ENCODE peak calls at places on chromosome 11, in nine cellular contexts. One of them, this sample, is unnamed.
A peak's percentile ranks its signal among the peaks of the same experiment; 100 is the strongest.

GRCh38 chr11:107857550-107858216 is 904 bp downstream of the SLC35F2 start:
- DNase-seq in lower leg skin: no peak
- DNase-seq in adrenal gland: no peak
- DNase-seq in right lobe of liver: no peak
- DNase-seq in heart left ventricle: no peak
- DNase-seq in H54: no peak
- DNase-seq in transverse colon: no peak
- DNase-seq in suprapubic skin: no peak
- DNase-seq in HCT116: no peak
- DNase-seq in this sample: no peak

GRCh38 chr11:2091786-2092463 is 47.3 kb downstream of the IGF2 start:
- DNase-seq in lower leg skin: peak; percentile 79
- DNase-seq in adrenal gland: no peak
- DNase-seq in right lobe of liver: peak; percentile 46
- DNase-seq in heart left ventricle: no peak
- DNase-seq in H54: no peak
- DNase-seq in transverse colon: no peak
- DNase-seq in suprapubic skin: peak; percentile 55
- DNase-seq in HCT116: no peak
- DNase-seq in this sample: no peak

GRCh38 chr11:44901782-44902181 is 48.9 kb downstream of the TP53I11 start:
- DNase-seq in lower leg skin: no peak
- DNase-seq in adrenal gland: no peak
- DNase-seq in right lobe of liver: no peak
- DNase-seq in heart left ventricle: no peak
- DNase-seq in H54: no peak
- DNase-seq in transverse colon: no peak
- DNase-seq in suprapubic skin: no peak
- DNase-seq in HCT116: no peak
- DNase-seq in this sample: no peak

GRCh38 chr11:33266418-33267215 is 9.4 kb downstream of the HIPK3 start:
- DNase-seq in lower leg skin: no peak
- DNase-seq in adrenal gland: no peak
- DNase-seq in right lobe of liver: no peak
- DNase-seq in heart left ventricle: no peak
- DNase-seq in H54: no peak
- DNase-seq in transverse colon: no peak
- DNase-seq in suprapubic skin: no peak
- DNase-seq in HCT116: no peak
- DNase-seq in this sample: no peak

GRCh38 chr11:1826552-1827094 is 8.2 kb upstream of the SYT8 start:
- DNase-seq in lower leg skin: peak; percentile 84
- DNase-seq in adrenal gland: no peak
- DNase-seq in right lobe of liver: peak; percentile 56
- DNase-seq in heart left ventricle: no peak
- DNase-seq in H54: peak; percentile 94
- DNase-seq in transverse colon: peak; percentile 56
- DNase-seq in suprapubic skin: peak; percentile 73
- DNase-seq in HCT116: no peak
- DNase-seq in this sample: no peak

GRCh38 chr11:92168936-92169335 is 55.7 kb upstream of the FAT3 start:
- DNase-seq in lower leg skin: no peak
- DNase-seq in adrenal gland: no peak
- DNase-seq in right lobe of liver: no peak
- DNase-seq in heart left ventricle: no peak
- DNase-seq in H54: no peak
- DNase-seq in transverse colon: no peak
- DNase-seq in suprapubic skin: no peak
- DNase-seq in HCT116: no peak
- DNase-seq in this sample: no peak

GRCh38 chr11:89249196-89249595 is 71.5 kb downstream of the TYR start:
- DNase-seq in lower leg skin: no peak
- DNase-seq in adrenal gland: no peak
- DNase-seq in right lobe of liver: no peak
- DNase-seq in heart left ventricle: no peak
- DNase-seq in H54: no peak
- DNase-seq in transverse colon: no peak
- DNase-seq in suprapubic skin: no peak
- DNase-seq in HCT116: no peak
- DNase-seq in this sample: no peak

GRCh38 chr11:104291646-104292045 is 127.7 kb upstream of the PDGFD start:
- DNase-seq in lower leg skin: no peak
- DNase-seq in adrenal gland: no peak
- DNase-seq in right lobe of liver: no peak
- DNase-seq in heart left ventricle: no peak
- DNase-seq in H54: no peak
- DNase-seq in transverse colon: no peak
- DNase-seq in suprapubic skin: no peak
- DNase-seq in HCT116: no peak
- DNase-seq in this sample: no peak

GRCh38 chr11:109865558-109866186 is 227.5 kb upstream of the ZC3H12C start:
- DNase-seq in lower leg skin: no peak
- DNase-seq in adrenal gland: peak; percentile 58
- DNase-seq in right lobe of liver: no peak
- DNase-seq in heart left ventricle: no peak
- DNase-seq in H54: no peak
- DNase-seq in transverse colon: no peak
- DNase-seq in suprapubic skin: no peak
- DNase-seq in HCT116: no peak
- DNase-seq in this sample: no peak

GRCh38 chr11:44628730-44629361 is 63.4 kb downstream of the CD82 start:
- DNase-seq in lower leg skin: peak; percentile 50
- DNase-seq in adrenal gland: peak; percentile 13
- DNase-seq in right lobe of liver: no peak
- DNase-seq in heart left ventricle: no peak
- DNase-seq in H54: no peak
- DNase-seq in transverse colon: peak; percentile 5
- DNase-seq in suprapubic skin: peak; percentile 77
- DNase-seq in HCT116: no peak
- DNase-seq in this sample: no peak

GRCh38 chr11:2796091-2796490 is 89.5 kb downstream of the CDKN1C start:
- DNase-seq in lower leg skin: peak; percentile 75
- DNase-seq in adrenal gland: peak; percentile 23
- DNase-seq in right lobe of liver: peak; percentile 43
- DNase-seq in heart left ventricle: peak; percentile 4
- DNase-seq in H54: no peak
- DNase-seq in transverse colon: peak; percentile 6
- DNase-seq in suprapubic skin: peak; percentile 71
- DNase-seq in HCT116: no peak
- DNase-seq in this sample: no peak

GRCh38 chr11:2536440-2536989 is 91.7 kb downstream of the KCNQ1 start:
- DNase-seq in lower leg skin: peak; percentile 78
- DNase-seq in adrenal gland: no peak
- DNase-seq in right lobe of liver: peak; percentile 37
- DNase-seq in heart left ventricle: no peak
- DNase-seq in H54: no peak
- DNase-seq in transverse colon: peak; percentile 6
- DNase-seq in suprapubic skin: peak; percentile 67
- DNase-seq in HCT116: no peak
- DNase-seq in this sample: no peak

GRCh38 chr11:1218788-1219445 is 3.9 kb upstream of the MUC5B start:
- DNase-seq in lower leg skin: peak; percentile 85
- DNase-seq in adrenal gland: no peak
- DNase-seq in right lobe of liver: peak; percentile 49
- DNase-seq in heart left ventricle: no peak
- DNase-seq in H54: no peak
- DNase-seq in transverse colon: peak; percentile 14
- DNase-seq in suprapubic skin: peak; percentile 75
- DNase-seq in HCT116: no peak
- DNase-seq in this sample: no peak

GRCh38 chr11:67372993-67373915 is at the start of gene CLCF1:
- DNase-seq in lower leg skin: no peak
- DNase-seq in adrenal gland: peak; percentile 72
- DNase-seq in right lobe of liver: peak; percentile 81
- DNase-seq in heart left ventricle: peak; percentile 76
- DNase-seq in H54: peak; percentile 86
- DNase-seq in transverse colon: peak; percentile 83
- DNase-seq in suprapubic skin: no peak
- DNase-seq in HCT116: no peak
- DNase-seq in this sample: no peak

DNA sequence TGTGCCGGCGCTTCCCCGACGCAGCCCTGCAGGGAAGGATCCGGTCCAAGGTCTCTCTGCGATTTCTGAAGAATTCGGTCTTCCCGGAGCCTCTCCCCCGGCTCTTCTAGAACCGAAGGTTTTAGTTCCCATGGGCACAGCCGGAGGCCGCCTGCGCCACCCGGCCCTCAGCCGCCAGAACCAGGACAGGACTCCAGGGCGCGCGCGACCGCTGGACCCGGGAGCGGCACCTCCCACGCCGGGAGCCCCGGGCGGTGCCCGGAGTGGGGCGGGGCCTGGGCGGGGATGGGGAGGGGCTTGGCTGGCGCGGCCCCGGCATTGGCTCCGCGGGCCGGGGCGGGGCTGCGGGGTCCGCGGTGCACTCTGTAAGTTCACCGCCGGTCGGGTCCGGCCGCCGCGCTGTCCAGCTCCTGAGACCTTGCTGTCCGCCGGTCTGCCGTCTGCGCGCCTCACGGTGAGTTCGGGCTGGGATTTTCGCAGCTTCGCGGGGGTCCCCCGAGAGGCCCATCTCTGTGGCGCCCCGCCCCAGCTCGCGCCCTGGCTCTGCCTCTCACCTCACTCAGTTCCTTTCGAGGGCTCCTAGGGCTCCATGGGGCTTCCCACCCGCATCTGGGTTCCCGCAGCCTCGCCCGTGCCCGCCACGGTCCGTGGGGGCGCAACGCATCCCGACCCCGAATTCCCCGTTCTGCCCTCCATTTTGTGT is at the start of gene CDC42EP2:
- DNase-seq in lower leg skin: peak; percentile 96
- DNase-seq in adrenal gland: peak; percentile 91
- DNase-seq in right lobe of liver: peak; percentile 94
- DNase-seq in heart left ventricle: peak; percentile 90
- DNase-seq in H54: peak; percentile 60
- DNase-seq in transverse colon: peak; percentile 92
- DNase-seq in suprapubic skin: peak; percentile 91
- DNase-seq in HCT116: peak; percentile 44
- DNase-seq in this sample: no peak
- TF ChIP-seq POLR2A in lower leg skin: no peak
- TF ChIP-seq POLR2A in adrenal gland: peak; percentile 56
- TF ChIP-seq POLR2A in right lobe of liver: peak; percentile 68
- TF ChIP-seq POLR2A in heart left ventricle: peak; percentile 88
- TF ChIP-seq POLR2A in H54: peak; percentile 76
- TF ChIP-seq POLR2A in transverse colon: peak; percentile 79
- TF ChIP-seq POLR2A in suprapubic skin: peak; percentile 62
- TF ChIP-seq POLR2A in HCT116: peak; percentile 62
- TF ChIP-seq POLR2A in this sample: no peak

GRCh38 chr11:6377902-6378694 is 12.2 kb upstream of the SMPD1 start:
- DNase-seq in lower leg skin: no peak
- DNase-seq in adrenal gland: no peak
- DNase-seq in right lobe of liver: no peak
- DNase-seq in heart left ventricle: no peak
- DNase-seq in H54: no peak
- DNase-seq in transverse colon: no peak
- DNase-seq in suprapubic skin: no peak
- DNase-seq in HCT116: no peak
- DNase-seq in this sample: no peak
- TF ChIP-seq POLR2A in lower leg skin: no peak
- TF ChIP-seq POLR2A in adrenal gland: no peak
- TF ChIP-seq POLR2A in right lobe of liver: no peak
- TF ChIP-seq POLR2A in heart left ventricle: no peak
- TF ChIP-seq POLR2A in H54: no peak
- TF ChIP-seq POLR2A in transverse colon: no peak
- TF ChIP-seq POLR2A in suprapubic skin: no peak
- TF ChIP-seq POLR2A in HCT116: no peak
- TF ChIP-seq POLR2A in this sample: no peak

DNA sequence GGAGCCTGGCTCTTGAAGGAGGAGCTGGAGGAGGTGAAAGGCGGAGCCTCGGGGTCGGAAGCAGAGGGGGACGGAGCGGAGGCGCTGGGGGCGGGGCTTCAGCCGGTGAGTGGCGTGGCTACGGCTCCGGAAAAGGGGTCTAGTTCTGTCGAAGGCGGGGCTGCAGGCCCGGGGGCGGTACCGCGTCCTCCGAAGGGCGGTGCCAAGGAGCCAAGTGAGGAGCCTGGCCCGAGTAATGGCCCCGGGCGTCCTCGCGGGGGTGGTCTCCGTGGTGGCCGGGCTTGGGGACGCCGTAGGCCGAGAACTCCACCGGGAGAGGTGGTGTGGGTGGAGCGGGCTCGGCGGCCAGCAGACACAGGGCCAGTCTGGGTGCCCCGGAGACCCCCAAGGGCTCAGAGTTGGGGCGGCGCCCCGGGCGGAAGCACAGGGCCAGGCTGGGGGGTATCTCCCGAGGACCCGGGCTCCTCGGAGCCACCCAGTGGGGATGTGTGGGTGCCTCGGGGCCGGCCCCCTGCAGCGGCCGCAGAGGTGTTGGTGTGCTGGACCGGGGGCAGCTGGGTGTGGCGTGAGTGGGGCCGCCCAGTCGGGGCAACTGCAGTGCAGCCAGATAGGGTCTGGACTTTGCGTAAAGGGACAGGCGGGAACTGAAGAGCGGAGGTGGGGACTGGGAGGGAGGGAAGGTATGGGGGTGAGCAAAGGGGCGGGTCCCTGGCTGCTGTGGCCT is 697 bp downstream of the FKBP2 start:
- DNase-seq in lower leg skin: no peak
- DNase-seq in adrenal gland: peak; percentile 100
- DNase-seq in right lobe of liver: peak; percentile 100
- DNase-seq in heart left ventricle: peak; percentile 100
- DNase-seq in H54: peak; percentile 88
- DNase-seq in transverse colon: peak; percentile 100
- DNase-seq in suprapubic skin: peak; percentile 100
- DNase-seq in HCT116: peak; percentile 98
- DNase-seq in this sample: peak; percentile 96
- TF ChIP-seq POLR2A in lower leg skin: no peak
- TF ChIP-seq POLR2A in adrenal gland: peak; percentile 5
- TF ChIP-seq POLR2A in right lobe of liver: peak; percentile 39
- TF ChIP-seq POLR2A in heart left ventricle: peak; percentile 86
- TF ChIP-seq POLR2A in H54: peak; percentile 81
- TF ChIP-seq POLR2A in transverse colon: peak; percentile 89
- TF ChIP-seq POLR2A in suprapubic skin: no peak
- TF ChIP-seq POLR2A in HCT116: peak; percentile 79
- TF ChIP-seq POLR2A in this sample: peak; percentile 84

DNA sequence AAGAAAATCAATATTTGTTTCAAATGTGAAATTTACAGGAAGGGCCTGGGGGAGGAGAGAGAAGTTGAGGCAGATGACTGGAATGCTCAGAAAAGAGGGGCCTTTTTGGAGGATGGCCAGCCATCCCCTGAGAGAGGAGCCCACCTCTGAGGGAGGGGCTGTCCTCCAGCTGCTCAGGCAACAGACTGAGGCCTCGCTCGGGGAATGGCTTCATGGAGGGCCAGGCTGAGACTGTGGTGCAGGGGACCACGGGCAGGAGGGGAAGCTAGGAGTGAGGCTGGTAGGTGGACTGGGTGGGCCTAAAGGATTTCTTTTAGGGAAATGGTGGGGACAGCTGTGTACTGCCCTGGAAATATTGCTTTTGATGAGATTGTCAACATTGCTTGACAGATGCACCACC is 73.5 kb upstream of the CADM1 start:
- DNase-seq in lower leg skin: no peak
- DNase-seq in adrenal gland: no peak
- DNase-seq in right lobe of liver: no peak
- DNase-seq in heart left ventricle: no peak
- DNase-seq in H54: no peak
- DNase-seq in transverse colon: no peak
- DNase-seq in suprapubic skin: no peak
- DNase-seq in HCT116: no peak
- DNase-seq in this sample: no peak
- TF ChIP-seq POLR2A in lower leg skin: no peak
- TF ChIP-seq POLR2A in adrenal gland: no peak
- TF ChIP-seq POLR2A in right lobe of liver: no peak
- TF ChIP-seq POLR2A in heart left ventricle: no peak
- TF ChIP-seq POLR2A in H54: no peak
- TF ChIP-seq POLR2A in transverse colon: no peak
- TF ChIP-seq POLR2A in suprapubic skin: no peak
- TF ChIP-seq POLR2A in HCT116: no peak
- TF ChIP-seq POLR2A in this sample: no peak

GRCh38 chr11:112073941-112074811 is at the start of the genes NKAPD1 and PIH1D2:
- DNase-seq in lower leg skin: peak; percentile 95
- DNase-seq in adrenal gland: peak; percentile 76
- DNase-seq in right lobe of liver: peak; percentile 74
- DNase-seq in heart left ventricle: peak; percentile 76
- DNase-seq in H54: peak; percentile 42
- DNase-seq in transverse colon: peak; percentile 79
- DNase-seq in suprapubic skin: peak; percentile 86
- DNase-seq in HCT116: peak; percentile 83
- DNase-seq in this sample: peak; percentile 33
- TF ChIP-seq POLR2A in lower leg skin: no peak
- TF ChIP-seq POLR2A in adrenal gland: peak; percentile 20
- TF ChIP-seq POLR2A in right lobe of liver: no peak
- TF ChIP-seq POLR2A in heart left ventricle: peak; percentile 36
- TF ChIP-seq POLR2A in H54: peak; percentile 39
- TF ChIP-seq POLR2A in transverse colon: peak; percentile 32
- TF ChIP-seq POLR2A in suprapubic skin: peak; percentile 26
- TF ChIP-seq POLR2A in HCT116: peak; percentile 61
- TF ChIP-seq POLR2A in this sample: no peak

This sample was measured in esophagus squamous epithelium.